ENCODE peak calls at places on chromosomes 11 and 22, in seven cellular contexts. One of them, this sample, is unnamed.

GRCh38 chr11:15288801-15289342 is 174.1 kb downstream of the INSC start:
- DNase-seq in GM23248: no peak
- DNase-seq in pancreas: no peak
- DNase-seq in aorta: no peak
- DNase-seq in neural progenitor cell: no peak
- DNase-seq in esophagus squamous epithelium: no peak
- DNase-seq in left ventricle myocardium inferior: no peak
- DNase-seq in this sample: no peak

GRCh38 chr11:36288442-36289225 is 590 bp downstream of the COMMD9 start:
- DNase-seq in GM23248: peak; percentile 45
- DNase-seq in pancreas: no peak
- DNase-seq in aorta: no peak
- DNase-seq in neural progenitor cell: no peak
- DNase-seq in esophagus squamous epithelium: no peak
- DNase-seq in left ventricle myocardium inferior: no peak
- DNase-seq in this sample: peak; percentile 23

GRCh38 chr22:17920145-17920605 is 104.2 kb downstream of the MICAL3 start:
- DNase-seq in GM23248: no peak
- DNase-seq in pancreas: no peak
- DNase-seq in aorta: no peak
- DNase-seq in neural progenitor cell: peak; percentile 59
- DNase-seq in esophagus squamous epithelium: no peak
- DNase-seq in left ventricle myocardium inferior: peak; percentile 76
- DNase-seq in this sample: peak; percentile 79

GRCh38 chr11:45209480-45209879 is 63.0 kb downstream of the PRDM11 start:
- DNase-seq in GM23248: no peak
- DNase-seq in pancreas: no peak
- DNase-seq in aorta: no peak
- DNase-seq in neural progenitor cell: no peak
- DNase-seq in esophagus squamous epithelium: no peak
- DNase-seq in left ventricle myocardium inferior: no peak
- DNase-seq in this sample: no peak

GRCh38 chr11:97224396-97224795 is 834.6 kb downstream of the JRKL start:
- DNase-seq in GM23248: no peak
- DNase-seq in pancreas: no peak
- DNase-seq in aorta: no peak
- DNase-seq in neural progenitor cell: no peak
- DNase-seq in esophagus squamous epithelium: no peak
- DNase-seq in left ventricle myocardium inferior: no peak
- DNase-seq in this sample: no peak

GRCh38 chr11:79437274-79437980 is 3.4 kb downstream of the TENM4 start:
- DNase-seq in GM23248: peak; percentile 49
- DNase-seq in pancreas: peak; percentile 74
- DNase-seq in aorta: peak; percentile 94
- DNase-seq in neural progenitor cell: peak; percentile 85
- DNase-seq in esophagus squamous epithelium: no peak
- DNase-seq in left ventricle myocardium inferior: peak; percentile 76
- DNase-seq in this sample: peak; percentile 57

GRCh38 chr11:16685914-16686313 is 52.5 kb upstream of the C11orf58 start:
- DNase-seq in GM23248: no peak
- DNase-seq in pancreas: no peak
- DNase-seq in aorta: no peak
- DNase-seq in neural progenitor cell: no peak
- DNase-seq in esophagus squamous epithelium: no peak
- DNase-seq in left ventricle myocardium inferior: no peak
- DNase-seq in this sample: no peak

GRCh38 chr11:10503777-10504176 is 37.2 kb downstream of the RNF141 start:
- DNase-seq in GM23248: no peak
- DNase-seq in pancreas: no peak
- DNase-seq in aorta: no peak
- DNase-seq in neural progenitor cell: no peak
- DNase-seq in esophagus squamous epithelium: no peak
- DNase-seq in left ventricle myocardium inferior: no peak
- DNase-seq in this sample: no peak

GRCh38 chr11:117478126-117478856 is 150.6 kb downstream of the CEP164 start:
- DNase-seq in GM23248: no peak
- DNase-seq in pancreas: no peak
- DNase-seq in aorta: no peak
- DNase-seq in neural progenitor cell: no peak
- DNase-seq in esophagus squamous epithelium: no peak
- DNase-seq in left ventricle myocardium inferior: no peak
- DNase-seq in this sample: peak; percentile 28

GRCh38 chr11:126815111-126815510 is 185.5 kb downstream of the KIRREL3 start:
- DNase-seq in GM23248: peak; percentile 59
- DNase-seq in pancreas: no peak
- DNase-seq in aorta: no peak
- DNase-seq in neural progenitor cell: no peak
- DNase-seq in esophagus squamous epithelium: no peak
- DNase-seq in left ventricle myocardium inferior: no peak
- DNase-seq in this sample: no peak

GRCh38 chr22:45524157-45524556 is 21.5 kb downstream of the FBLN1 start:
- DNase-seq in GM23248: no peak
- DNase-seq in pancreas: no peak
- DNase-seq in aorta: peak; percentile 88
- DNase-seq in neural progenitor cell: no peak
- DNase-seq in esophagus squamous epithelium: no peak
- DNase-seq in left ventricle myocardium inferior: no peak
- DNase-seq in this sample: no peak

GRCh38 chr11:41786087-41786486 is 326.6 kb upstream of the LRRC4C start:
- DNase-seq in GM23248: no peak
- DNase-seq in pancreas: no peak
- DNase-seq in aorta: no peak
- DNase-seq in neural progenitor cell: no peak
- DNase-seq in esophagus squamous epithelium: no peak
- DNase-seq in left ventricle myocardium inferior: no peak
- DNase-seq in this sample: no peak

GRCh38 chr11:79626135-79626748 is 185.4 kb upstream of the TENM4 start:
- DNase-seq in GM23248: no peak
- DNase-seq in pancreas: no peak
- DNase-seq in aorta: no peak
- DNase-seq in neural progenitor cell: no peak
- DNase-seq in esophagus squamous epithelium: no peak
- DNase-seq in left ventricle myocardium inferior: no peak
- DNase-seq in this sample: no peak

GRCh38 chr11:92969293-92969633 is 188 bp upstream of the MTNR1B start:
- DNase-seq in GM23248: no peak
- DNase-seq in pancreas: no peak
- DNase-seq in aorta: no peak
- DNase-seq in neural progenitor cell: no peak
- DNase-seq in esophagus squamous epithelium: no peak
- DNase-seq in left ventricle myocardium inferior: no peak
- DNase-seq in this sample: no peak

GRCh38 chr11:103988595-103988969 is 47.9 kb upstream of the DDI1 start:
- DNase-seq in GM23248: peak; percentile 54
- DNase-seq in pancreas: no peak
- DNase-seq in aorta: no peak
- DNase-seq in neural progenitor cell: no peak
- DNase-seq in esophagus squamous epithelium: no peak
- DNase-seq in left ventricle myocardium inferior: no peak
- DNase-seq in this sample: no peak

GRCh38 chr11:70468256-70469230 is 70.2 kb downstream of the CTTN start:
- DNase-seq in GM23248: no peak
- DNase-seq in pancreas: no peak
- DNase-seq in aorta: peak; percentile 57
- DNase-seq in neural progenitor cell: no peak
- DNase-seq in esophagus squamous epithelium: no peak
- DNase-seq in left ventricle myocardium inferior: no peak
- DNase-seq in this sample: no peak

GRCh38 chr11:118095967-118096367 is 9.2 kb upstream of the SMIM35 start:
- DNase-seq in GM23248: no peak
- DNase-seq in pancreas: no peak
- DNase-seq in aorta: no peak
- DNase-seq in neural progenitor cell: no peak
- DNase-seq in esophagus squamous epithelium: no peak
- DNase-seq in left ventricle myocardium inferior: no peak
- DNase-seq in this sample: no peak

GRCh38 chr22:22386602-22387385 is 121.7 kb downstream of the ZNF280B start:
- DNase-seq in GM23248: no peak
- DNase-seq in pancreas: no peak
- DNase-seq in aorta: no peak
- DNase-seq in neural progenitor cell: no peak
- DNase-seq in esophagus squamous epithelium: no peak
- DNase-seq in left ventricle myocardium inferior: no peak
- DNase-seq in this sample: no peak

GRCh38 chr22:43630451-43630850 is 181.7 kb downstream of the EFCAB6 start:
- DNase-seq in GM23248: no peak
- DNase-seq in pancreas: no peak
- DNase-seq in aorta: no peak
- DNase-seq in neural progenitor cell: no peak
- DNase-seq in esophagus squamous epithelium: no peak
- DNase-seq in left ventricle myocardium inferior: no peak
- DNase-seq in this sample: no peak

GRCh38 chr22:43633631-43634030 is 178.5 kb downstream of the EFCAB6 start:
- DNase-seq in GM23248: no peak
- DNase-seq in pancreas: no peak
- DNase-seq in aorta: no peak
- DNase-seq in neural progenitor cell: no peak
- DNase-seq in esophagus squamous epithelium: no peak
- DNase-seq in left ventricle myocardium inferior: no peak
- DNase-seq in this sample: no peak

GRCh38 chr22:43634316-43634715 is 177.8 kb downstream of the EFCAB6 start:
- DNase-seq in GM23248: no peak
- DNase-seq in pancreas: no peak
- DNase-seq in aorta: no peak
- DNase-seq in neural progenitor cell: no peak
- DNase-seq in esophagus squamous epithelium: no peak
- DNase-seq in left ventricle myocardium inferior: no peak
- DNase-seq in this sample: no peak

GRCh38 chr22:43631201-43631600 is 180.9 kb downstream of the EFCAB6 start:
- DNase-seq in GM23248: no peak
- DNase-seq in pancreas: no peak
- DNase-seq in aorta: no peak
- DNase-seq in neural progenitor cell: no peak
- DNase-seq in esophagus squamous epithelium: no peak
- DNase-seq in left ventricle myocardium inferior: no peak
- DNase-seq in this sample: no peak

GRCh38 chr22:43631846-43632245 is 180.3 kb downstream of the EFCAB6 start:
- DNase-seq in GM23248: no peak
- DNase-seq in pancreas: no peak
- DNase-seq in aorta: no peak
- DNase-seq in neural progenitor cell: no peak
- DNase-seq in esophagus squamous epithelium: no peak
- DNase-seq in left ventricle myocardium inferior: no peak
- DNase-seq in this sample: no peak
- H3K27me3 ChIP-seq in GM23248: no peaks in the 10 kb centered on the region
- H3K27me3 ChIP-seq in pancreas: no peaks in the 10 kb centered on the region
- H3K27me3 ChIP-seq in aorta: no peaks in the 10 kb centered on the region
- H3K27me3 ChIP-seq in neural progenitor cell: no peaks in the 10 kb centered on the region
- H3K27me3 ChIP-seq in esophagus squamous epithelium: no peaks in the 10 kb centered on the region
- H3K27me3 ChIP-seq in left ventricle myocardium inferior: no peaks in the 10 kb centered on the region
- H3K27me3 ChIP-seq in this sample: no peaks in the 10 kb centered on the region

GRCh38 chr22:27952779-27953178 is 33.7 kb upstream of the PITPNB start:
- DNase-seq in GM23248: peak; percentile 55
- DNase-seq in pancreas: no peak
- DNase-seq in aorta: no peak
- DNase-seq in neural progenitor cell: no peak
- DNase-seq in esophagus squamous epithelium: no peak
- DNase-seq in left ventricle myocardium inferior: no peak
- DNase-seq in this sample: no peak
- H3K4me1 ChIP-seq in GM23248: peaks cover 13% of the 10 kb centered on the region
- H3K4me1 ChIP-seq in pancreas: peaks cover 8% of the 10 kb centered on the region
- H3K4me1 ChIP-seq in aorta: peaks cover 2% of the 10 kb centered on the region
- H3K4me1 ChIP-seq in neural progenitor cell: no peaks in the 10 kb centered on the region
- H3K4me1 ChIP-seq in esophagus squamous epithelium: no peaks in the 10 kb centered on the region
- H3K4me1 ChIP-seq in left ventricle myocardium inferior: peaks cover 10% of the 10 kb centered on the region
- H3K4me1 ChIP-seq in this sample: no peaks in the 10 kb centered on the region

DNA sequence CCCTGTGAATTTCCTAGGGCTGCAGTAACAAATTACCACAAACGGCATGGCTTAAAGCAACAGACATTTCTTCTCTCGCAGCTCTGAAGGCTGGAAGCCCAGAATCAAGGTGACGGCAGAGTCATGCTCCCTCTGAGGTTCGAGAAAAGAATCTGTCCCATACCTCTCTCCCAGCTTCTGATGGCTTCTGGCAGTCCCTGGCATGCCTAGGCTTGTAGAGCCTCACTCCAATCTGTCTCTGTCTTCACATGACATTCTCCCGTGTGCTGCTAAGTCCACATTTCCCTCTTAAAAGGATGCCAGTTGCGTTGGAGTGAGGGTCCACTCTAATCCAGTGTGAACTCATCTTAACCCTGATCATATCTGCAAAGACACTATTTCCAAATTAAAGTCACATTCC is 116.2 kb downstream of the NECTIN1 start:
- DNase-seq in GM23248: no peak
- DNase-seq in pancreas: no peak
- DNase-seq in aorta: no peak
- DNase-seq in neural progenitor cell: no peak
- DNase-seq in esophagus squamous epithelium: no peak
- DNase-seq in left ventricle myocardium inferior: no peak
- DNase-seq in this sample: no peak
- H3K27me3 ChIP-seq in GM23248: peaks cover 12% of the 10 kb centered on the region
- H3K27me3 ChIP-seq in pancreas: no peaks in the 10 kb centered on the region
- H3K27me3 ChIP-seq in aorta: no peaks in the 10 kb centered on the region
- H3K27me3 ChIP-seq in neural progenitor cell: peaks cover 2% of the 10 kb centered on the region
- H3K27me3 ChIP-seq in esophagus squamous epithelium: no peaks in the 10 kb centered on the region
- H3K27me3 ChIP-seq in left ventricle myocardium inferior: peaks cover 76% of the 10 kb centered on the region
- H3K27me3 ChIP-seq in this sample: no peaks in the 10 kb centered on the region

DNA sequence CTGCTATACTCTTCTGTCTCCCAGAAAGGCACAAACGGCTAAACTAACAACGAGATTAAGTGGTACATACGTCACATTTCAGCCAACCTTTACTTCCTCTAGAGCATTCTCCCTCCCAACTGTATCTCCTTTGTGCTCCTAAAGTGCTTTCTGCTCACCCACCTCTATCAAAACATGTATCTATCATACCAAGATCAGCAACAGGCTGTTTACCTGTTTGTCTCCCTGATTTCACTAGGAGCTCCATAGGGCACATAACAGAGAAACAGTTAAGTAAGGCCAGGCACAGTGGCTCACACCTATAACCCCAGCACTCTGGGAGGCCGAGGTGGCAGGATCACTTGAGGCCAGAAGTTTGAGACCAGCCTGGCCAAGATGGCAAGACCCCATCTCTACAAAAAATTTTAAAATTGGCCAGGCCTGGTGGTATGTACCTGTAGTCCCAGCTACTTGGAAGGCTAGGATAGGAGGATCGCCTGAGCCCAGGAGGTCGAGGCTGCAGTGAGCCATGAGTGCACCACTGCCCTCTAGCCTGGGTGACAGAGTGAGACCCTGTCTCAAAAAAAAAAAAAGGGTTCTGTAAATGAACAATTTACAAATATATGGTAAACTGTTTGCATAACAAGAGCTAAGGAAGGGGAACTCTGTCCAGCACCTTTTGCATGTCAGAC is 2.8 kb downstream of the NDUFC2 start:
- DNase-seq in GM23248: no peak
- DNase-seq in pancreas: no peak
- DNase-seq in aorta: no peak
- DNase-seq in neural progenitor cell: no peak
- DNase-seq in esophagus squamous epithelium: no peak
- DNase-seq in left ventricle myocardium inferior: no peak
- DNase-seq in this sample: no peak
- H3K4me1 ChIP-seq in GM23248: peaks cover 14% of the 10 kb centered on the region
- H3K4me1 ChIP-seq in pancreas: peaks cover 13% of the 10 kb centered on the region
- H3K4me1 ChIP-seq in aorta: no peaks in the 10 kb centered on the region
- H3K4me1 ChIP-seq in neural progenitor cell: no peaks in the 10 kb centered on the region
- H3K4me1 ChIP-seq in esophagus squamous epithelium: peaks cover 20% of the 10 kb centered on the region
- H3K4me1 ChIP-seq in left ventricle myocardium inferior: peaks cover 63% of the 10 kb centered on the region
- H3K4me1 ChIP-seq in this sample: peaks cover 7% of the 10 kb centered on the region

GRCh38 chr11:130381317-130381716 is 47.1 kb downstream of the ADAMTS8 start:
- DNase-seq in GM23248: no peak
- DNase-seq in pancreas: no peak
- DNase-seq in aorta: no peak
- DNase-seq in neural progenitor cell: no peak
- DNase-seq in esophagus squamous epithelium: no peak
- DNase-seq in left ventricle myocardium inferior: no peak
- DNase-seq in this sample: no peak
- H3K27me3 ChIP-seq in GM23248: peaks cover under 1% of the 10 kb centered on the region
- H3K27me3 ChIP-seq in pancreas: no peaks in the 10 kb centered on the region
- H3K27me3 ChIP-seq in aorta: no peaks in the 10 kb centered on the region
- H3K27me3 ChIP-seq in neural progenitor cell: no peaks in the 10 kb centered on the region
- H3K27me3 ChIP-seq in esophagus squamous epithelium: no peaks in the 10 kb centered on the region
- H3K27me3 ChIP-seq in left ventricle myocardium inferior: no peaks in the 10 kb centered on the region
- H3K27me3 ChIP-seq in this sample: no peaks in the 10 kb centered on the region

GRCh38 chr11:8719260-8720190 is 36.9 kb downstream of the RPL27A start:
- DNase-seq in GM23248: peak; percentile 95
- DNase-seq in pancreas: peak; percentile 23
- DNase-seq in aorta: peak; percentile 85
- DNase-seq in neural progenitor cell: no peak
- DNase-seq in esophagus squamous epithelium: no peak
- DNase-seq in left ventricle myocardium inferior: peak; percentile 57
- DNase-seq in this sample: no peak
- H3K4me1 ChIP-seq in GM23248: peaks cover 52% of the 10 kb centered on the region
- H3K4me1 ChIP-seq in pancreas: peaks cover 24% of the 10 kb centered on the region
- H3K4me1 ChIP-seq in aorta: peaks cover 8% of the 10 kb centered on the region
- H3K4me1 ChIP-seq in neural progenitor cell: peaks cover 51% of the 10 kb centered on the region
- H3K4me1 ChIP-seq in esophagus squamous epithelium: peaks cover 73% of the 10 kb centered on the region
- H3K4me1 ChIP-seq in left ventricle myocardium inferior: peaks cover 96% of the 10 kb centered on the region
- H3K4me1 ChIP-seq in this sample: peaks cover 15% of the 10 kb centered on the region